ENCODE peak calls at places on chromosomes 5 and 9, in six cellular contexts. M is adrenal gland, X is heart left ventricle, U is fibroblast of lung, T is PC-3, A is Peyer's patch. R is an unnamed sample. For H3K27me3 and H3K4me1, the result is how much of the 10 kb centered on the place peaks cover.

GRCh38 chr5:44542470-44542869 is 153.2 kb upstream of the FGF10 start:
- DNase-seq in M (no peak), X (no peak), U (peak), T (no peak), A (no peak), R (no peak)

GRCh38 chr9:26781906-26782305 is 110.7 kb downstream of the CAAP1 start:
- DNase-seq in M (no peak), X (no peak), U (no peak), T (no peak), A (no peak), R (no peak)

GRCh38 chr5:137582218-137582617 is 83.1 kb upstream of the SPOCK1 start:
- DNase-seq in M (no peak), X (no peak), U (no peak), T (no peak), A (no peak), R (no peak)

GRCh38 chr9:125568616-125569015 is 138.4 kb downstream of the MAPKAP1 start:
- DNase-seq in M (no peak), X (no peak), U (peak), T (no peak), A (no peak), R (peak)

GRCh38 chr9:16192403-16193017 is 639.7 kb downstream of the CCDC171 start:
- DNase-seq in M (no peak), X (no peak), U (peak), T (peak), A (no peak), R (no peak)

GRCh38 chr5:75364571-75365280 is 27.7 kb downstream of the HMGCR start:
- DNase-seq in M (no peak), X (no peak), U (no peak), T (no peak), A (no peak), R (no peak)

GRCh38 chr5:69364414-69364813 is 4.9 kb downstream of the AK6 start:
- DNase-seq in M (no peak), X (no peak), U (peak), T (peak), A (no peak), R (no peak)

GRCh38 chr9:101437806-101438232 is 2.2 kb upstream of the ALDOB start:
- DNase-seq in M (peak), X (peak), U (no peak), T (no peak), A (no peak), R (no peak)

GRCh38 chr5:73442152-73442860 is 6.3 kb downstream of the FOXD1 start:
- DNase-seq in M (no peak), X (no peak), U (peak), T (no peak), A (no peak), R (no peak)
- H3K27me3 ChIP-seq in M (half or more), X (half or more), U (under half), T (under half), A (under half), R (half or more)

GRCh38 chr9:135796784-135797462 is 94.9 kb downstream of the KCNT1 start:
- DNase-seq in M (no peak), X (no peak), U (no peak), T (no peak), A (no peak), R (no peak)
- TF ChIP-seq CTCF in M (no peak), X (no peak), U (no peak), T (no peak), A (no peak), R (no peak)

GRCh38 chr5:148969291-148969690 is 93.6 kb downstream of the SH3TC2 start:
- DNase-seq in M (no peak), X (no peak), U (no peak), T (peak), A (no peak), R (no peak)

GRCh38 chr5:148970876-148971275 is 92.0 kb downstream of the SH3TC2 start:
- DNase-seq in M (no peak), X (no peak), U (no peak), T (peak), A (no peak), R (no peak)

GRCh38 chr5:148972396-148972795 is 90.5 kb downstream of the SH3TC2 start:
- DNase-seq in M (no peak), X (no peak), U (no peak), T (peak), A (no peak), R (no peak)

GRCh38 chr5:148968311-148968710 is 94.6 kb downstream of the SH3TC2 start:
- DNase-seq in M (no peak), X (no peak), U (no peak), T (peak), A (no peak), R (no peak)

GRCh38 chr5:148970228-148970627 is 92.6 kb downstream of the SH3TC2 start:
- DNase-seq in M (no peak), X (no peak), U (peak), T (peak), A (no peak), R (no peak)
- H3K4me1 ChIP-seq in M (under half), X (under half), U (under half), T (half or more), A (under half), R (half or more)

DNA sequence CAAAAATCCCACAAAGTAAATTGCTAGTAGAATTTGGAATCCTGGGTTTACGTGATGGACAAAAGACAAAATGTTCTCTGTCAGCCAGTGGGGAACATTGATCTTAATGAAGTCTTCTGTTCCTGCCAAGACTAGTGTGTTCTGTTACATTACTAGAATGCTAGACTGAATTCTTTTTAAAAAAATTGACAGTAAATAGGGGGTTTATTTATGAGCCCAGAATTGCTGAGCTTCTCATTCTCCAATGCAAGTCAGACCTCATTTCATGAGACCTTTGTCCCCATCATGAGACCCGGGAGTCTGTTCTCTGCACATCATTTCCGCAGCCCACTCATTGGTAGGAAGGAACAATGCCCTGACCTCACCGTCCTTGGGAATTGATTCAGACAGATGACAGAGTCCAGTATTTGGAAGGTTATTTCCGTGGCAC is 173.8 kb upstream of the OTULINL start:
- DNase-seq in M (peak), X (peak), U (no peak), T (no peak), A (no peak), R (no peak)
- H3K27me3 ChIP-seq in M (under half), X (under half), U (under half), T (under half), A (under half), R (under half)

GRCh38 chr5:98111686-98112085 is 661.8 kb upstream of the RGMB start:
- DNase-seq in M (no peak), X (no peak), U (no peak), T (peak), A (no peak), R (no peak)
- TF ChIP-seq CTCF in M (no peak), X (no peak), U (peak), T (peak), A (no peak), R (peak)

DNA sequence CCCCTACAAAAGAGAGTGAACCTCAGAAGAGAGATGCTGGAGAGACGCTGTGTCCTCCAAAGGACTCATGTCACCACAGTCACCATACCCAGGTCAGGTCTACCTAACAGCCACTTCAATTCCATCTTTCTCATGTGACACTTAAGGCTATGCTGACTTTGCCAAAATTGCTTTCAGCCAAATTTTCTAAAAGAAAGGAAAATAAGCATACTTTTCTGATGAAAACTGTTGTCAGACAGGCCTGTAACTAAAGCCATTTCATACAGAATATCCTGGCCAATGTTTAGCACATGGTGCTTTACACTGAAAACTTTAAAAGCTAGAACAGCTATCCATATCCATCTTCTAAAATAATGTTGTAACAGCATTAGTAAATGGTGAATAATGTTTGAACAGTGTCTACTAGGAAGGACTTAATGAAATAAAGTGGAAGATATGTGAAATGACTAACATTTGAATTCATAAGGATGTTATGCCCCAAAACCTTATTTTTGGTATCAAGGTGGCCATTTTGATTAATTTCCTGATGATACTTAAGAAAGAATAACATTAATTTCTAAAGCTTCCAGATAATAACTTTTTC is 97.2 kb downstream of the NFIB start:
- DNase-seq in M (no peak), X (no peak), U (no peak), T (peak), A (no peak), R (no peak)
- H3K4me1 ChIP-seq in M (under half), X (half or more), U (under half), T (half or more), A (under half), R (under half)

DNA sequence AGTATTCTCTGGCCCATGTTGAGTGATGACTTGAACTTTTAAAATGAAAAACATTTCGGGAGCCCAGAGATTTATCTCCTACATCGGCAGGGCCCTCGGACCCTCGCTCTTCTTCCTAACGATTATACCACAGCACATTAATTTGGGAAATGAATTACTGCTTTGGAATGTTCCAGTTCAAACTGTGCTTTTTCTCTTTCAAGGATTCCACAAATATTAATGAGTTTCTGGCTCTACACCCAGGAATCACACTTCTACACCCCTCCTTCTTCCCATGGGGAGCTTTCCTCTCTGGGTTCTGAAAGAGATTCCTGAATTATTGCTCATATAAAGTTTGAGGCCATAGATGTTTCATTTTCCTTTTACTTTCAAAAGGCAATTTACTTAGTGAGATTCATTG is 41.2 kb downstream of the NSG2 start:
- DNase-seq in M (no peak), X (no peak), U (no peak), T (no peak), A (no peak), R (no peak)
- H3K27me3 ChIP-seq in M (under half), X (under half), U (under half), T (half or more), A (under half), R (under half)

DNA sequence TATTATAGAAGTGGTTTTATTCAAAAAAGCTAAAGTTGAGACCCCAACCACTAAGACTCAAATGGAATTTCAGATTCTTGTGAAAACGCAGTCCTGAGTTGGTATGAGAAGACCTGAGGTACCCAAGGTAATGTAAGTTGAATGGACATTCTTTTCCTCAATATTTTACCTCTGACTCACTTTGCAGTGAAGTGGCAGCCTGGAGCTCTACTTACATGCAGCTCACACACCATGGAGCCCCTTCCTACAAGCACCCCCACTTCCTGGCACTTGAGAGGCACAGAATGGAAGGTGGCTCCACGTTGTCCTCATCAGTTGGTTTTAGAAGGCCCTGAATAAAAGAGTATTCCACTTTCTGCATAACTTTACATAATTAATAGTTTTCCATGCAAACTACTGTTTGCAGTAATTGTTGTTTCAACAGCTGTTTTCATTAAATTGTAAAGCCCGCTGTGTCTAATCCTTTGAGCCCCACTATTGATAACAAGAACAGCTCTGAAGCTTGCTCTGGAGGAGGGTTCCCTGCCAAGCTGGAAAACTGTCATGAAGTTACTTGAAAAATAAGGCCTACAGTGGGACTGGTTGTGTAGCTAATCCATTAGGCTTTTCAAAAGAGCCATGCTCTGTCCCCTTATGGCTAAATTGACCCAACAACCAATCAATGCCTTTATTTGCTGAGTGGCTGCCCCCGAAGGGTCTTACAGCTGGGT is 102.2 kb upstream of the SPATA31D4 start:
- DNase-seq in M (no peak), X (no peak), U (no peak), T (peak), A (no peak), R (peak)
- TF ChIP-seq CTCF in M (no peak), X (no peak), U (no peak), T (no peak), A (no peak), R (no peak)

DNA sequence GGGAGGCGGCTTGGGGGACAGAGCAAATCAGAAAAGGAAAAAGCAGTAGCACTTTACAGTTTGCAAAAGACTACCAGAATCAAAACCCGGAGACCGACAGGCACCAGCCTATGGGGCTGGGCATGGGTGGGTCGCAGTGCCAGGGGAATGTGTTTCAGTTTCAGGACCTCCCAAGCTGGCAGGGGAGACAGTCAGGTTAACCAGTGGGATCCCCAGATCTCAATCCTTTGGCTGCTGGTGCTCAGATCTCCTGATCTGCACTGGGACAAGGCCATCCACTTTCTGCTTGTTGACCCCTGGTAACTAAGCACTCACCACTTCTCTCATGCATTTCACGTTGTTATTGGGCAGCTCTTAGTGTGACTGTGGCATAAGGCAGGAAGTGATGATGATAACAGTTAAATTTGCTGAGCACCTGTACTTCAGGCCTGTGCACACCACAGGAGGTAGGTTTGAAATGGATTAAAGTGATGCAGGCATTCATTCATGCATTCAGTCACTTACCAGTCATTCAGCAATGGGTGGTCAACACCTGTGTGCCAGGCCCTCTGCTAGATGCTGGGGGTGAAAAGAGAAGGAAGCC is 42.2 kb upstream of the STXBP1 start:
- DNase-seq in M (no peak), X (no peak), U (no peak), T (peak), A (no peak), R (no peak)
- H3K4me1 ChIP-seq in M (under half), X (under half), U (under half), T (half or more), A (half or more), R (under half)

GRCh38 chr9:38343037-38343436 is 49.5 kb upstream of the ALDH1B1 start:
- DNase-seq in M (no peak), X (no peak), U (no peak), T (no peak), A (no peak), R (no peak)

GRCh38 chr9:38345851-38346755 is 46.4 kb upstream of the ALDH1B1 start:
- DNase-seq in M (no peak), X (no peak), U (no peak), T (no peak), A (no peak), R (no peak)

GRCh38 chr9:38343552-38343951 is 49.0 kb upstream of the ALDH1B1 start:
- DNase-seq in M (no peak), X (no peak), U (no peak), T (no peak), A (no peak), R (no peak)

GRCh38 chr9:38342532-38342931 is 50.0 kb upstream of the ALDH1B1 start:
- DNase-seq in M (no peak), X (no peak), U (no peak), T (no peak), A (no peak), R (no peak)

GRCh38 chr9:38344566-38345324 is 47.8 kb upstream of the ALDH1B1 start:
- DNase-seq in M (no peak), X (no peak), U (no peak), T (no peak), A (no peak), R (no peak)
- H3K27me3 ChIP-seq in M (under half), X (under half), U (under half), T (under half), A (under half), R (under half)